ENCODE peak calls at places on chromosomes 11 and 22, in ten cellular contexts. S, N, Q, J, I, H, C, T, P and E are unnamed samples. For H3K36me3, the result is how much of the 10 kb centered on the place peaks cover.

GRCh38 chr22:46150615-46151423 is 493 bp downstream of the PPARA start:
- DNase-seq in S (peak), N (peak), Q (peak), J (peak), I (peak), H (peak), C (no peak), T (no peak), P (no peak), E (no peak)

GRCh38 chr11:86670179-86670578 is 2.2 kb downstream of the ME3 start:
- DNase-seq in S (no peak), N (no peak), Q (no peak), J (no peak), I (peak), H (no peak), C (peak), T (no peak), P (peak), E (no peak)

GRCh38 chr11:118908931-118909618 is 16.7 kb downstream of the BCL9L start:
- DNase-seq in S (peak), N (peak), Q (peak), J (no peak), I (peak), H (peak), C (peak), T (peak), P (peak), E (peak)

GRCh38 chr11:128379587-128380279 is 207.6 kb downstream of the ETS1 start:
- DNase-seq in S (no peak), N (no peak), Q (no peak), J (peak), I (no peak), H (no peak), C (peak), T (no peak), P (no peak), E (no peak)

GRCh38 chr11:443542-444199 is 1.9 kb upstream of the ANO9 start:
- DNase-seq in S (peak), N (no peak), Q (peak), J (no peak), I (peak), H (no peak), C (no peak), T (peak), P (peak), E (peak)

GRCh38 chr11:37747121-37747520 is 1149.1 kb upstream of the RAG2 start:
- DNase-seq in S (no peak), N (no peak), Q (no peak), J (no peak), I (no peak), H (no peak), C (no peak), T (no peak), P (no peak), E (no peak)

GRCh38 chr11:117232911-117233409 is 489 bp downstream of the RNF214 start:
- DNase-seq in S (peak), N (peak), Q (peak), J (no peak), I (no peak), H (no peak), C (no peak), T (peak), P (no peak), E (no peak)

GRCh38 chr11:123469089-123469488 is 39.0 kb downstream of the GRAMD1B start:
- DNase-seq in S (no peak), N (no peak), Q (no peak), J (no peak), I (no peak), H (no peak), C (no peak), T (no peak), P (no peak), E (no peak)

GRCh38 chr11:3617990-3618389 is 23.8 kb downstream of the ART5 start:
- DNase-seq in S (no peak), N (no peak), Q (no peak), J (no peak), I (no peak), H (no peak), C (no peak), T (no peak), P (no peak), E (no peak)

GRCh38 chr11:43697679-43698078 is 17.1 kb downstream of the HSD17B12 start:
- DNase-seq in S (no peak), N (no peak), Q (no peak), J (no peak), I (no peak), H (no peak), C (no peak), T (no peak), P (peak), E (no peak)

GRCh38 chr11:69123593-69124545 is 31.9 kb upstream of the SMIM38 start:
- DNase-seq in S (peak), N (peak), Q (no peak), J (no peak), I (peak), H (no peak), C (no peak), T (no peak), P (no peak), E (no peak)

GRCh38 chr11:72233773-72234513 is 9.4 kb downstream of the INPPL1 start:
- DNase-seq in S (no peak), N (peak), Q (no peak), J (no peak), I (no peak), H (no peak), C (no peak), T (no peak), P (no peak), E (no peak)

GRCh38 chr22:29635734-29636357 is 32.4 kb downstream of the NF2 start:
- DNase-seq in S (no peak), N (no peak), Q (peak), J (peak), I (no peak), H (no peak), C (peak), T (no peak), P (peak), E (peak)

GRCh38 chr11:116333193-116333592 is 439.6 kb downstream of the BUD13 start:
- DNase-seq in S (no peak), N (no peak), Q (no peak), J (no peak), I (no peak), H (no peak), C (peak), T (no peak), P (no peak), E (no peak)

GRCh38 chr22:27206001-27206746 is 548.8 kb downstream of the MIAT start:
- DNase-seq in S (no peak), N (no peak), Q (peak), J (no peak), I (no peak), H (no peak), C (no peak), T (no peak), P (peak), E (no peak)

GRCh38 chr22:24592846-24593809 is at the start of gene LRRC75B:
- DNase-seq in S (peak), N (peak), Q (peak), J (no peak), I (peak), H (peak), C (peak), T (peak), P (peak), E (peak)

GRCh38 chr11:68978931-68979591 is 1.7 kb downstream of the MRGPRD start:
- DNase-seq in S (peak), N (peak), Q (no peak), J (no peak), I (no peak), H (no peak), C (no peak), T (no peak), P (no peak), E (no peak)

GRCh38 chr22:43078522-43078921 is 10.7 kb downstream of the TTLL1 start:
- DNase-seq in S (no peak), N (no peak), Q (no peak), J (no peak), I (peak), H (no peak), C (no peak), T (no peak), P (no peak), E (no peak)

GRCh38 chr11:2807801-2808241 is 77.8 kb downstream of the CDKN1C start:
- DNase-seq in S (peak), N (peak), Q (no peak), J (no peak), I (no peak), H (peak), C (no peak), T (peak), P (no peak), E (no peak)

GRCh38 chr11:76206327-76207081 is at the start of gene WNT11:
- DNase-seq in S (peak), N (peak), Q (peak), J (peak), I (peak), H (peak), C (peak), T (peak), P (peak), E (peak)

DNA sequence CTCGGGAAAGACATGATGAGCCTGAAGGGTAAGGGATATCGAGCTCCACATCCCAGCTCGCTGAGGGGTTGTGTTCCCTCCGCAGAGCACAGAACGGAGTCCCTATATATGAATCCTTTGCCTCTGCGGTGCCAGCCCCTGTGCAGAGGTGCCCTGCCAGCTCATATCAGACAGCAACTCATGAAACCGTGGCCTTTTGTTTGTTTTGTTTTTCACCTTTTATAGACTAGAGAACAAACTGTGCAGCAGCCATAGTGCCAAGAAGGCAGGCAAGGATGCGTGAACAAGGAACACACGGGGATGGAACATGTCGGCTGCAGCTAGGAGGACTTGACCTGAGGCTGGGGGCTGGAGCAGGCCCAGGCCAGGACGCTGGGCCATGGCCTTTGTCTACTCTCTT is 109.8 kb downstream of the PKNOX2 start:
- DNase-seq in S (no peak), N (no peak), Q (no peak), J (no peak), I (no peak), H (no peak), C (no peak), T (no peak), P (no peak), E (no peak)
- H3K36me3 ChIP-seq in S (under half), N (under half), Q (under half), J (under half), I (under half), H (under half), C (under half), T (under half), P (under half), E (under half)

DNA sequence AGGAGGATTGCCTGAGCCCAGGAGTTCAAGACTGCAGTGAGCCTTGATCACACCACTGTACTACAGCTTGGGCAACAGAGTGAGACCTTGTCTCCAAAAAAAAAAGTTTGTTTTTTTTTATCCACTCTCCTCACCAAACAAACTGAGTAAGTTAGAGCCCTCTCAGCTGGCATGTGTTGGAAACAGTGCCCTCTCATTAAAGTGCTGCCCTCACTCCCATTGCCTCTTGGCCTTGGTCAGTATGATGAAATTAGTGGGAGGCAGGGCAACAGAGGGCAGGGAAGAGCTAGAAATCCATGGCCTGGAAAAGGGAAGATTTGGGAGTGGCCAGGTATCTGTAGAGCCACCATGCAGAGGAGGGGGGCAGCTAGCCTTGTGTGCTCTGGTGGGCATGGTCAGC is 28.4 kb downstream of the PIK3IP1 start:
- DNase-seq in S (no peak), N (no peak), Q (no peak), J (no peak), I (no peak), H (no peak), C (no peak), T (peak), P (no peak), E (no peak)
- H3K36me3 ChIP-seq in S (half or more), N (half or more), Q (under half), J (under half), I (under half), H (half or more), C (under half), T (under half), P (under half), E (under half)

DNA sequence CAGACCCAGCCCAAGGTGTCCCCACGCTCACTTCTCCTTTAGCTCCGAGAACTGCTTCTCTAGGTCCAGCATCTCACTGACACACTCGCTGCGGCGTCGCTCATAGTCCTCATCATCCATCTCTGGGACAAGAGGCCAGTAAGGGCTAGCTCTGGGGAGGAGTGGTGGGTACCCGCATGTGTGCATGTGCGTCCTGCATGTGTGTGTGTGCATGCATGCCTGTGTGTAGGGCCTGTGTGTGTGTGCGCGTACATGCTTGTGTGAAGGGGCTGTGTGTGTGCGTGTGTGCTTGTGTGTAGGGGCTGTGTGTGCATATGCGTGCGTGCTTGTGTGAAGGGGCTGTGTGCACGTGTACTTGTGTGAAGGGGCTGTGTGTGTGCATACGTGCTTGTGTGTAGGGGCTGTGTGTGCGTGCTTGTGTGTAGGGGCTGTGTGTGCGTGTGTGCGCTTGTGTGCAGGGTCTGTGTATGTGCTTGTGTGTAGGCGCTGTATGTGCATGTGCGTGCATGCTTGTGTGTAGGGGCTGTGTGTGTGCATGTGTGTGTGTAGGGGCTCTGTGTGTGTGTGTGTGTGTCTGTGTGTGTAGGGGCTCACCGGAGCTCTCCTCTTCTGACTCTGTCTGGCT is 3.3 kb downstream of the BRMS1 start:
- DNase-seq in S (peak), N (peak), Q (no peak), J (no peak), I (no peak), H (no peak), C (no peak), T (no peak), P (no peak), E (no peak)
- H3K36me3 ChIP-seq in S (half or more), N (under half), Q (under half), J (under half), I (under half), H (half or more), C (under half), T (under half), P (under half), E (under half)

GRCh38 chr22:21673534-21674321 is 7.9 kb downstream of the PPIL2 start:
- DNase-seq in S (no peak), N (no peak), Q (no peak), J (no peak), I (no peak), H (no peak), C (no peak), T (no peak), P (no peak), E (no peak)

GRCh38 chr22:21677606-21678443 is 12.0 kb downstream of the PPIL2 start:
- DNase-seq in S (no peak), N (no peak), Q (no peak), J (no peak), I (no peak), H (no peak), C (no peak), T (no peak), P (no peak), E (no peak)

GRCh38 chr22:21679383-21679782 is 13.6 kb downstream of the PPIL2 start:
- DNase-seq in S (no peak), N (no peak), Q (no peak), J (no peak), I (no peak), H (no peak), C (no peak), T (no peak), P (no peak), E (no peak)

GRCh38 chr22:21672107-21672629 is 6.4 kb downstream of the PPIL2 start:
- DNase-seq in S (no peak), N (no peak), Q (no peak), J (no peak), I (no peak), H (no peak), C (no peak), T (no peak), P (no peak), E (no peak)

GRCh38 chr22:21674611-21675010 is 8.8 kb downstream of the PPIL2 start:
- DNase-seq in S (no peak), N (no peak), Q (no peak), J (no peak), I (no peak), H (no peak), C (no peak), T (no peak), P (no peak), E (no peak)
- H3K36me3 ChIP-seq in S (half or more), N (half or more), Q (under half), J (under half), I (under half), H (half or more), C (under half), T (under half), P (under half), E (under half)

DNA sequence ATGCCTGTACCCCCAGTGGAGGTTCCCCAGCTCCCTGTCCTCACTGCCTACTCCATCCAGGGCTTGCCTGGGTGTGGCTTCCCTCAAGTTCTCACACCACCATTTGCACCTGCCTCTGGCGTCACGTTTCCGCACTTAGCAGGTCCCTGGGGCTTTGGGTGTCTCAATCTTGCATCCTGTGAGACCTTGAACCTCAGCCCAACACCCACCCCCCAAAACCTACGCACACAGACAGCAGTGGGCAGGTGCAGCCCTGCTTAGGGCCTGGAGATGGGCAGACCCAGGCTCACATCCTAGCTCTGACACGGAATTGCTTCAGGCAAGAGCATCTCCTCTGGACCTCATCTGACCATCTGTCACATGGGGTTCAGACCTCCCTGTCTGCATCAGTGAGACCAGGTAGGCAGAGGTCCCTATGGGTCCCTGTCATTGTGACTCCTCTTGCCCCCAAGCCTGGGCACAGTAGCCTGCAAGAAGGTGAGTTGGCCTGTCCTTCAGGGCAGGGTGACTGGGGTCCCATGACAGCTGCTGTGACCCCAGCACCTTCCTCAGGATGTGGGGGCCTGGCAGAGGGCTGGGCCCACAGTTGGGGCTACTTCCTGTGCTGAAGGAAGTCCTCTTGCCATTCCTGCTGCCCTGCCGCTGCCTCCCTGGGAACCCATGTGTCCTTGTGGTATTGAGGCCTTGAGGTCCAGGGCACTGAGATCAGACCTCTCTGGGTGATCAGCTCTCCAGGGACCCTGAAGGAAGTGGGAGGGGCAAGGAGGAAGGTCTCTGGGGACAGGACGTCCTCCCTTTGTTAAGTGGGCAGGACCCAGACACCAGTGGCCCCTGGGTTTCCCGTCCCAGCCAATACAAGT is 2.0 kb downstream of the SIPA1 start:
- DNase-seq in S (peak), N (no peak), Q (no peak), J (peak), I (peak), H (no peak), C (peak), T (no peak), P (no peak), E (no peak)
- H3K36me3 ChIP-seq in S (under half), N (under half), Q (under half), J (under half), I (under half), H (under half), C (under half), T (under half), P (under half), E (under half)

GRCh38 chr22:37927129-37927936 is 21.2 kb downstream of the MICALL1 start:
- DNase-seq in S (no peak), N (no peak), Q (no peak), J (no peak), I (no peak), H (no peak), C (no peak), T (no peak), P (no peak), E (no peak)
- H3K36me3 ChIP-seq in S (half or more), N (under half), Q (under half), J (under half), I (under half), H (half or more), C (under half), T (under half), P (under half), E (under half)

DNA sequence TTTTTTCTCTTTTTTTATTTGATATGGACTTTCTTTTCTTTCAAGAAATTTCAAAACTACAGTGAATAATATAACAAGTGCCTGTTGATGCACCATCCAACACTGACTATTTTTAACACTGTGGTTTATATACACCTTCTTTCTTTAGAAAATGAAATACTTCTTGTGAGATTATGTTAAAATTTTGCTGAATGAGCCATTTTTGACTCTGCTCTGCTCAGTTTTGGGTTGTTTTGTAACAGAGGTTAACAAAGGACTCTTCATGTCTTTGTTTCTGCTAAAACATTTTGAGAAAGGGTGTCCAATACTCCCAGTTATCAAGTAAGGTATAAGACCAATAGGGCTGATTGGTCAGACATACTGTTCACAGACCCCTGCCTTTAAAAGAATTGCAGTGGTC is 44.0 kb upstream of the TENM4 start:
- DNase-seq in S (no peak), N (no peak), Q (no peak), J (no peak), I (no peak), H (no peak), C (no peak), T (no peak), P (no peak), E (no peak)
- H3K36me3 ChIP-seq in S (under half), N (under half), Q (under half), J (under half), I (under half), H (under half), C (under half), T (under half), P (under half), E (under half)